ENCODE peak calls at places on chromosomes 6 and 20, in six cellular contexts. J is transverse colon, U is lung, O is aorta, Z is adrenal gland, D is psoas muscle. X is an unnamed sample.

GRCh38 chr6:89986650-89987074 is 92.4 kb downstream of the GJA10 start:
- DNase-seq in J (no peak), U (no peak), O (no peak), Z (no peak), D (no peak), X (no peak)

GRCh38 chr6:84137051-84137375 is 90.4 kb downstream of the CEP162 start:
- DNase-seq in J (no peak), U (no peak), O (no peak), Z (no peak), D (no peak), X (no peak)

GRCh38 chr20:6707231-6707870 is 60.1 kb upstream of the BMP2 start:
- DNase-seq in J (no peak), U (no peak), O (no peak), Z (no peak), D (no peak), X (no peak)

GRCh38 chr6:4664911-4665310 is 111.3 kb upstream of the CDYL start:
- DNase-seq in J (no peak), U (no peak), O (no peak), Z (no peak), D (no peak), X (no peak)

GRCh38 chr6:42199106-42199981 is 4.6 kb upstream of the GUCA1B start:
- DNase-seq in J (no peak), U (no peak), O (no peak), Z (no peak), D (no peak), X (no peak)

GRCh38 chr6:16264785-16265184 is 26.4 kb downstream of the GMPR start:
- DNase-seq in J (no peak), U (no peak), O (no peak), Z (no peak), D (no peak), X (no peak)

GRCh38 chr6:118400582-118400981 is 147.5 kb upstream of the PLN start:
- DNase-seq in J (no peak), U (no peak), O (no peak), Z (no peak), D (no peak), X (no peak)

GRCh38 chr6:23339268-23339667 is 769.9 kb downstream of the HDGFL1 start:
- DNase-seq in J (no peak), U (no peak), O (no peak), Z (no peak), D (no peak), X (no peak)

GRCh38 chr6:9405825-9406224 is 970.5 kb upstream of the SLC35B3 start:
- DNase-seq in J (no peak), U (no peak), O (no peak), Z (no peak), D (no peak), X (no peak)

GRCh38 chr6:161080263-161080970 is 88.8 kb downstream of the MAP3K4 start:
- DNase-seq in J (no peak), U (no peak), O (no peak), Z (no peak), D (no peak), X (no peak)

GRCh38 chr20:32112862-32113261 is 3.3 kb downstream of the TM9SF4 start:
- DNase-seq in J (peak; percentile 71), U (peak; percentile 63), O (peak; percentile 60), Z (peak; percentile 46), D (no peak), X (no peak)

GRCh38 chr6:39083111-39083702 is 31.8 kb downstream of the SAYSD1 start:
- DNase-seq in J (no peak), U (no peak), O (no peak), Z (no peak), D (no peak), X (no peak)

GRCh38 chr6:88177961-88178464 is 11.9 kb upstream of the CNR1 start:
- DNase-seq in J (no peak), U (no peak), O (no peak), Z (peak; percentile 24), D (no peak), X (no peak)

GRCh38 chr20:24798930-24799705 is 150.0 kb upstream of the CST7 start:
- DNase-seq in J (no peak), U (no peak), O (no peak), Z (no peak), D (peak; percentile 15), X (no peak)

GRCh38 chr6:21201673-21202430 is 391.7 kb upstream of the SOX4 start:
- DNase-seq in J (no peak), U (no peak), O (no peak), Z (no peak), D (no peak), X (no peak)

GRCh38 chr6:75493400-75494064 is at the start of gene FILIP1:
- DNase-seq in J (peak; percentile 11), U (peak; percentile 46), O (peak; percentile 70), Z (peak; percentile 27), D (peak; percentile 81), X (no peak)

GRCh38 chr6:99967052-99967451 is 27.0 kb downstream of the MCHR2 start:
- DNase-seq in J (no peak), U (no peak), O (no peak), Z (no peak), D (no peak), X (no peak)

GRCh38 chr20:32885201-32885600 is 26.5 kb downstream of the EFCAB8 start:
- DNase-seq in J (no peak), U (no peak), O (no peak), Z (no peak), D (no peak), X (no peak)

GRCh38 chr6:141540207-141540606 is 592.5 kb upstream of the GJE1 start:
- DNase-seq in J (no peak), U (no peak), O (no peak), Z (no peak), D (no peak), X (no peak)

GRCh38 chr6:453152-453551 is 61.6 kb downstream of the IRF4 start:
- DNase-seq in J (no peak), U (no peak), O (no peak), Z (no peak), D (peak; percentile 81), X (no peak)

GRCh38 chr6:30007132-30007764 is 53.8 kb upstream of the POLR1H start:
- DNase-seq in J (peak; percentile 18), U (peak; percentile 38), O (peak; percentile 49), Z (peak; percentile 40), D (peak; percentile 55), X (peak; percentile 12)

GRCh38 chr6:158384671-158385110 is 72.4 kb downstream of the TULP4 start:
- DNase-seq in J (no peak), U (no peak), O (no peak), Z (no peak), D (no peak), X (no peak)

GRCh38 chr20:13289031-13289430 is 68.0 kb downstream of the ISM1 start:
- DNase-seq in J (no peak), U (no peak), O (no peak), Z (no peak), D (no peak), X (no peak)

GRCh38 chr6:134145786-134146185 is 93.4 kb upstream of the SLC2A12 start:
- DNase-seq in J (no peak), U (no peak), O (no peak), Z (no peak), D (no peak), X (no peak)

GRCh38 chr20:50379049-50379990 is 130.9 kb upstream of the PTPN1 start:
- DNase-seq in J (peak; percentile 92), U (peak; percentile 92), O (peak; percentile 94), Z (peak; percentile 97), D (peak; percentile 98), X (no peak)

GRCh38 chr6:101458341-101458740 is 64.8 kb downstream of the GRIK2 start:
- DNase-seq in J (no peak), U (no peak), O (no peak), Z (no peak), D (no peak), X (no peak)

GRCh38 chr20:5784735-5785134 is 34.5 kb downstream of the SHLD1 start:
- DNase-seq in J (peak; percentile 36), U (peak; percentile 70), O (no peak), Z (no peak), D (no peak), X (no peak)

GRCh38 chr20:61956396-61957342 is 109.0 kb downstream of the TAF4 start:
- DNase-seq in J (no peak), U (no peak), O (no peak), Z (no peak), D (no peak), X (no peak)

GRCh38 chr6:4903751-4904370 is 100.0 kb downstream of the RPP40 start:
- DNase-seq in J (no peak), U (no peak), O (no peak), Z (no peak), D (no peak), X (no peak)

GRCh38 chr20:47274449-47275108 is 81.9 kb downstream of the ZMYND8 start:
- DNase-seq in J (no peak), U (no peak), O (no peak), Z (no peak), D (no peak), X (no peak)

GRCh38 chr6:37168809-37169457 is 1.0 kb upstream of the PIM1 start:
- DNase-seq in J (no peak), U (no peak), O (no peak), Z (no peak), D (no peak), X (peak; percentile 24)

GRCh38 chr6:159890802-159891201 is at the start of gene MAS1:
- DNase-seq in J (no peak), U (no peak), O (no peak), Z (no peak), D (no peak), X (no peak)

GRCh38 chr6:159893064-159893463 is 2.3 kb downstream of the MAS1 start:
- DNase-seq in J (no peak), U (no peak), O (no peak), Z (no peak), D (no peak), X (no peak)

GRCh38 chr6:159894991-159895390 is 4.2 kb downstream of the MAS1 start:
- DNase-seq in J (peak; percentile 23), U (no peak), O (no peak), Z (no peak), D (no peak), X (no peak)

GRCh38 chr6:159890201-159890600 is 587 bp upstream of the MAS1 start:
- DNase-seq in J (no peak), U (no peak), O (no peak), Z (no peak), D (no peak), X (no peak)

GRCh38 chr6:159892053-159892452 is 1.3 kb downstream of the MAS1 start:
- DNase-seq in J (no peak), U (no peak), O (no peak), Z (no peak), D (no peak), X (no peak)
- H3K27me3 ChIP-seq in J (peaks cover 46% of the 10 kb centered on the region), U (peaks cover 7% of the 10 kb centered on the region), O (no peaks in the 10 kb centered on the region), Z (peaks cover 32% of the 10 kb centered on the region), D (no peaks in the 10 kb centered on the region), X (peaks cover 7% of the 10 kb centered on the region)

GRCh38 chr6:132816665-132817064 is 2.3 kb downstream of the RPS12 start:
- DNase-seq in J (no peak), U (no peak), O (no peak), Z (no peak), D (no peak), X (no peak)
- H3K4me1 ChIP-seq in J (peaks cover 14% of the 10 kb centered on the region), U (peaks cover 26% of the 10 kb centered on the region), O (peaks cover 1% of the 10 kb centered on the region), Z (peaks cover 29% of the 10 kb centered on the region), D (peaks cover 46% of the 10 kb centered on the region), X (peaks cover 34% of the 10 kb centered on the region)

GRCh38 chr6:93418113-93418447 is 1.3 kb downstream of the EPHA7 start:
- DNase-seq in J (no peak), U (no peak), O (no peak), Z (no peak), D (no peak), X (no peak)
- H3K27ac ChIP-seq in J (peak overlapping the region; percentile 61), U (peak overlapping the region; percentile 90), O (no peak overlapping the region), Z (no peak overlapping the region), D (no peak overlapping the region), X (no peak overlapping the region)

GRCh38 chr20:63022501-63022900 is 15.7 kb upstream of the BHLHE23 start:
- DNase-seq in J (no peak), U (no peak), O (peak; percentile 28), Z (no peak), D (peak; percentile 33), X (peak; percentile 42)
- H3K27me3 ChIP-seq in J (peaks cover 97% of the 10 kb centered on the region), U (peaks cover 21% of the 10 kb centered on the region), O (peaks cover 2% of the 10 kb centered on the region), Z (peaks cover 35% of the 10 kb centered on the region), D (no peaks in the 10 kb centered on the region), X (peaks cover 10% of the 10 kb centered on the region)

X was measured in CD8-positive, alpha-beta memory T cell.